ENCODE peak calls at places on chromosomes 11 and 22, in ten cellular contexts. N, G, R, C, H, B, Z, L, V and S are unnamed samples.

GRCh38 chr11:83158474-83158786 is 1.5 kb downstream of the PCF11 start:
- DNase-seq in L (no peak), G (no peak), H (no peak), C (no peak), R (no peak), V (no peak), Z (no peak), N (no peak), B (no peak), S (no peak)

GRCh38 chr11:73866586-73866996 is 10.1 kb downstream of the COA4 start:
- DNase-seq in C (no peak), B (no peak), H (no peak), R (peak), N (no peak), G (peak), Z (peak), L (no peak), V (peak), S (no peak)

GRCh38 chr11:66443602-66444001 is 5.0 kb upstream of the MRPL11 start:
- DNase-seq in L (no peak), B (no peak), G (peak), C (peak), N (no peak), V (peak), R (peak), Z (peak), H (no peak), S (no peak)

GRCh38 chr11:129992161-129992944 is 10.3 kb downstream of the PRDM10 start:
- DNase-seq in V (no peak), H (peak), L (peak), R (peak), N (no peak), B (no peak), Z (peak), C (peak), G (peak), S (no peak)

GRCh38 chr11:10272132-10272531 is 21.9 kb downstream of the SBF2 start:
- DNase-seq in C (no peak), G (peak), B (no peak), N (no peak), R (no peak), Z (no peak), V (no peak), H (no peak), L (no peak), S (no peak)

GRCh38 chr11:76598426-76598839 is 72.1 kb downstream of the LRRC32 start:
- DNase-seq in N (no peak), G (peak), R (peak), Z (peak), V (no peak), C (peak), L (no peak), B (no peak), H (no peak), S (peak)

GRCh38 chr22:19824197-19825015 is 30.3 kb downstream of the GNB1L start:
- DNase-seq in N (no peak), B (no peak), H (no peak), R (no peak), Z (no peak), C (no peak), L (no peak), G (no peak), V (no peak), S (no peak)

GRCh38 chr11:19444231-19444630 is 203.5 kb upstream of the E2F8 start:
- DNase-seq in L (no peak), N (no peak), H (no peak), V (no peak), R (no peak), C (no peak), G (peak), B (no peak), Z (peak), S (no peak)

GRCh38 chr22:40819741-40820140 is 595 bp upstream of the SLC25A17 start:
- DNase-seq in N (no peak), V (peak), C (no peak), G (peak), R (no peak), L (no peak), B (no peak), Z (peak), H (no peak), S (no peak)

GRCh38 chr22:49861642-49862407 is 8.2 kb downstream of the ZBED4 start:
- DNase-seq in G (no peak), C (no peak), B (no peak), L (no peak), N (no peak), H (no peak), V (no peak), Z (no peak), R (no peak), S (no peak)

GRCh38 chr11:111301004-111301839 is 2.9 kb downstream of the POU2AF3 start:
- DNase-seq in V (no peak), H (no peak), Z (no peak), N (no peak), L (no peak), C (no peak), G (no peak), R (no peak), B (no peak), S (no peak)

GRCh38 chr22:21698430-21699329 is 32.9 kb downstream of the PPIL2 start:
- DNase-seq in N (no peak), R (no peak), L (no peak), H (no peak), Z (peak), V (peak), G (no peak), C (no peak), B (no peak), S (no peak)